ENCODE peak calls at places on chromosome 4, in six cellular contexts. G is psoas muscle, V is B cell, R is bronchial epithelial cell, F is uterus, H is neural progenitor cell. C is an unnamed sample.

GRCh38 chr4:149719357-149719756 is 96.3 kb downstream of the IQCM start:
- DNase-seq in V (no peak), H (no peak), R (no peak), F (no peak), G (no peak), C (no peak)

GRCh38 chr4:112170451-112170993 is 25.3 kb downstream of the FAM241A start:
- DNase-seq in H (no peak), V (no peak), G (no peak), F (no peak), R (peak; percentile 95), C (no peak)

GRCh38 chr4:167218022-167218608 is 16.2 kb downstream of the SPOCK3 start:
- DNase-seq in F (no peak), V (no peak), G (no peak), H (no peak), R (peak; percentile 79), C (no peak)

GRCh38 chr4:110622841-110623709 is at the start of gene PITX2:
- DNase-seq in F (peak; percentile 36), H (peak; percentile 98), G (peak; percentile 97), V (peak; percentile 23), R (peak; percentile 55), C (peak; percentile 76)

GRCh38 chr4:88054909-88055308 is 47.5 kb downstream of the PKD2 start:
- DNase-seq in R (peak; percentile 57), V (no peak), F (no peak), G (no peak), H (peak; percentile 60), C (no peak)

GRCh38 chr4:76527666-76528065 is 92.6 kb downstream of the SHROOM3 start:
- DNase-seq in R (peak; percentile 40), F (no peak), H (no peak), G (no peak), V (no peak), C (no peak)

GRCh38 chr4:150569384-150569987 is 12.5 kb upstream of the MAB21L2 start:
- DNase-seq in F (no peak), V (no peak), R (no peak), G (no peak), H (no peak), C (no peak)

GRCh38 chr4:39043058-39043696 is 11.0 kb upstream of the TMEM156 start:
- DNase-seq in G (no peak), V (no peak), F (no peak), H (no peak), R (peak; percentile 71), C (no peak)

GRCh38 chr4:76526585-76526990 is 91.6 kb downstream of the SHROOM3 start:
- DNase-seq in G (no peak), V (no peak), H (peak; percentile 13), F (no peak), R (peak; percentile 64), C (no peak)

GRCh38 chr4:786074-786741 is 39.7 kb downstream of the CPLX1 start:
- DNase-seq in F (no peak), G (no peak), V (no peak), H (peak; percentile 33), R (no peak), C (no peak)

GRCh38 chr4:183533698-183534097 is 28.8 kb downstream of the ING2 start:
- DNase-seq in R (no peak), V (no peak), G (no peak), F (no peak), H (no peak), C (no peak)

GRCh38 chr4:41204400-41204978 is 9.9 kb downstream of the APBB2 start:
- DNase-seq in V (no peak), H (no peak), R (peak; percentile 29), G (peak; percentile 61), F (peak; percentile 31), C (no peak)

GRCh38 chr4:184883024-184883423 is 57.3 kb upstream of the ACSL1 start:
- DNase-seq in R (no peak), G (no peak), H (no peak), F (no peak), V (no peak), C (no peak)

GRCh38 chr4:67019670-67020069 is 525.6 kb downstream of the CENPC start:
- DNase-seq in H (no peak), R (no peak), F (no peak), V (no peak), G (no peak), C (no peak)
- TF ChIP-seq CTCF in H (no peak), R (no peak), F (no peak), V (no peak), G (no peak), C (no peak)

DNA sequence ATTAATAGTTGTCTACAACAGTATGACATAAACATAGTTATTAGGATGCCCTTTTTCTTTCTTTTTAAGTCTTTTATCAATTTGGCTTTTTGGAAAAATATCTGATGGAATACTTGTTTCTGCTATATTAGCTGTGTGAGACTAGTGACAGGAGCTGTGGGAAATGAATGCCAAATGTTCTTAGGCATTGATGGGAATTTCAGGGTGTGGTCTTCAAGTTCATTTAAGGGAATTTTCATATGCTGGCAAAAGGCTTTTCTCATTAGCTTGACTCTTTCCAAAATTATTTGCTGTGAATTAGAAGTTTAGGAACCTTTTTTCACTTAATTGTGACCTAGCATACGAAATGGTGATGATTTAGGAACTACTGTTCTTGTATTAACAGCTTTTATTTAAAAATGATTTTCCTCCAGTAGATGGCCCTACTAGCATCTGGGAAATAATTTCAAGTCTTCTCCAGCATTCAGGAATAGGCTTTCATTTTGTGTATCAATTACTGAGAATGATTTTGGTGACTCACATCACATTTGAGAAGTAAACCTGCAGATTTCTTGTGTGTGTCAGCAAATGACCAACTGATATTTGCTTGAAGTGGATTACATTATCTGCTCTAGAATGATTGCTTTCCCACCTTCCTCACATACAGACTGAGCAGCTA is 70.9 kb downstream of the HTT start:
- DNase-seq in F (no peak), H (no peak), V (no peak), G (no peak), R (peak; percentile 29), C (no peak)
- TF ChIP-seq CTCF in F (no peak), H (no peak), V (no peak), G (no peak), R (no peak), C (no peak)

DNA sequence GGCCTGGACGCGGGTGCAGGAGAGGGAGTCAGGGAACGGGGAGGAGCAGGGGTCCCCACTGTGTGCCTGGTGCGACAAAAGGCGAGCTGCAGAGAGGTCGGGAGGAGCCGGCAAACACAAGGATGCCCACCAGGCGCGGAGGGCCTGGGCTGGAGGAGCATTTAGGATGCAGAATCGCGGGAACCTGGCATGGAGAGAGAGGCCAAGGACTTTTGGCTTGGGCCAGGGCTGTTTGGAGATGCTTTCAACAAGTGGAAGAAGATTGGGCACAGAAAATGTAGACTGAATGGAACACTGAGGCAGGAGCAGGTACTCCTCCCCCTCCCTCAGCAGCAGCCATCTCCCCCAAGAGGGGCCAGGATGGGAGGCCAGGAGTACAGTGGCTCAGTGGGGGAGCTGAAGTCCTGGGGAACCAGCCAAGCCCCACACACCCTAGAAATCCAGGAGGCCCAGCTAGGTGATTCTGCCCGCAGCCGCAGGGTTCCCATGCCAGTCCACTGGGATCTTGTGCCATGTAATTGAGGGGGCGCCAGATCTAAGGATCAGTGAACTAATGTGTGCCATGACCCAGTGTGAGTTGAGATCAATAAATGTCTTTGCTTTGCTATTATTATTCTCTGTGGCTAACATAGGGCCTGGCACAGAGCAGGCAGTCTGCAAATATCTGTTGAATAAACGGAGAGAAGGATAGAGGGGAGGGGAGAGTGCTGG is 1.1 kb upstream of the ABLIM2 start:
- DNase-seq in V (no peak), R (no peak), G (no peak), H (no peak), F (no peak), C (no peak)
- TF ChIP-seq CTCF in V (no peak), R (no peak), G (no peak), H (no peak), F (no peak), C (no peak)

DNA sequence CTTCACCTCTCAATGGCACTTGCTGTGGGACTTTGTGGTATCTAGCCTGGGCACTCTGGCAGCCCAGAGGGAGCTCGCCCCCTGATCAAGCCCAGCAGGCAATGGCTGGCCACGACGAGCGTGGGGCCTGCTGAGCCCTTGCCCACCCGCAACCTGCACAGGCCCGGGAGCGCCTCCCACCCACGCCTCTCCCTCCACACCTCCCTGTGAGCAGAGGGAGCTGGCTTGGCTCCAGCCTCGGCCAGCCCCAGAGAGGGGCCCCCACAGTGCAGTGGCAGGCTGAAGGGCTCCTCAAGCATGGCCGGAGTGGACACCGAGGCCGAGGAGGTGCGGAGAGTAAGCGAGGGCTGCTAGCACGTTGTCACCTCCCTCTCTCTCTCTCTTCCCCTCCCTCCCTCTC is 595.8 kb downstream of the TRIML1 start:
- DNase-seq in H (no peak), F (no peak), V (no peak), R (no peak), G (no peak), C (no peak)
- TF ChIP-seq CTCF in H (no peak), F (no peak), V (no peak), R (no peak), G (no peak), C (no peak)

GRCh38 chr4:42401171-42401570 is 3.9 kb downstream of the SHISA3 start:
- DNase-seq in G (no peak), R (peak; percentile 29), V (no peak), F (no peak), H (peak; percentile 28), C (no peak)
- TF ChIP-seq CTCF in G (no peak), R (peak; percentile 53), V (no peak), F (no peak), H (peak; percentile 19), C (no peak)

C was measured in ascending aorta.